ENCODE peak calls at places on chromosome 17, in four cellular contexts. One of them, this sample, is unnamed.

GRCh38 chr17:59652119-59652518 is 32.4 kb downstream of the CLTC start:
- DNase-seq in Right ventricle myocardium superior: no peak
- DNase-seq in type B pancreatic cell: no peak
- DNase-seq in mucosa of descending colon: no peak
- DNase-seq in this sample: no peak

GRCh38 chr17:42682400-42683384 is at the start of gene CNTNAP1:
- DNase-seq in Right ventricle myocardium superior: peak; percentile 72
- DNase-seq in type B pancreatic cell: no peak
- DNase-seq in mucosa of descending colon: no peak
- DNase-seq in this sample: peak; percentile 90

GRCh38 chr17:67221062-67221998 is 23.7 kb downstream of the HELZ start:
- DNase-seq in Right ventricle myocardium superior: no peak
- DNase-seq in type B pancreatic cell: no peak
- DNase-seq in mucosa of descending colon: no peak
- DNase-seq in this sample: peak; percentile 22

GRCh38 chr17:36792849-36793248 is 144.4 kb upstream of the LHX1 start:
- DNase-seq in Right ventricle myocardium superior: no peak
- DNase-seq in type B pancreatic cell: no peak
- DNase-seq in mucosa of descending colon: no peak
- DNase-seq in this sample: no peak

GRCh38 chr17:78344666-78345065 is 15.2 kb downstream of the SOCS3 start:
- DNase-seq in Right ventricle myocardium superior: no peak
- DNase-seq in type B pancreatic cell: no peak
- DNase-seq in mucosa of descending colon: no peak
- DNase-seq in this sample: no peak

GRCh38 chr17:57523926-57524634 is 221.0 kb downstream of the CCDC182 start:
- DNase-seq in Right ventricle myocardium superior: peak; percentile 77
- DNase-seq in type B pancreatic cell: no peak
- DNase-seq in mucosa of descending colon: no peak
- DNase-seq in this sample: no peak

GRCh38 chr17:41537990-41538389 is 9.9 kb upstream of the KRT19 start:
- DNase-seq in Right ventricle myocardium superior: no peak
- DNase-seq in type B pancreatic cell: no peak
- DNase-seq in mucosa of descending colon: no peak
- DNase-seq in this sample: no peak

GRCh38 chr17:14048169-14048568 is 21.1 kb upstream of the COX10 start:
- DNase-seq in Right ventricle myocardium superior: no peak
- DNase-seq in type B pancreatic cell: no peak
- DNase-seq in mucosa of descending colon: no peak
- DNase-seq in this sample: no peak

GRCh38 chr17:32335647-32336046 is 6.3 kb downstream of the C17orf75 start:
- DNase-seq in Right ventricle myocardium superior: no peak
- DNase-seq in type B pancreatic cell: no peak
- DNase-seq in mucosa of descending colon: no peak
- DNase-seq in this sample: no peak

GRCh38 chr17:81672954-81673353 is 6.4 kb downstream of the CCDC137 start:
- DNase-seq in Right ventricle myocardium superior: peak; percentile 37
- DNase-seq in type B pancreatic cell: no peak
- DNase-seq in mucosa of descending colon: no peak
- DNase-seq in this sample: no peak

GRCh38 chr17:48333034-48333491 is 97.0 kb downstream of the SKAP1 start:
- DNase-seq in Right ventricle myocardium superior: no peak
- DNase-seq in type B pancreatic cell: no peak
- DNase-seq in mucosa of descending colon: no peak
- DNase-seq in this sample: no peak

GRCh38 chr17:48134912-48135480 is 27.4 kb downstream of the SNX11 start:
- DNase-seq in Right ventricle myocardium superior: no peak
- DNase-seq in type B pancreatic cell: no peak
- DNase-seq in mucosa of descending colon: no peak
- DNase-seq in this sample: no peak

This sample was measured in HuH-7.5.